ENCODE peak calls at places on chromosomes 11 and 22, in four cellular contexts. E, P, B and G are unnamed samples. For H3K27me3, the result is how much of the 10 kb centered on the place peaks cover.

GRCh38 chr11:38182126-38182907 is 1584.3 kb upstream of the RAG2 start:
- DNase-seq in B (no peak), E (no peak), P (no peak), G (no peak)

GRCh38 chr22:47151064-47151463 is 388.6 kb downstream of the TBC1D22A start:
- DNase-seq in E (no peak), B (no peak), P (no peak), G (no peak)

GRCh38 chr11:69335461-69336386 is 41.8 kb downstream of the MYEOV start:
- DNase-seq in E (no peak), P (no peak), B (no peak), G (no peak)

GRCh38 chr22:17918840-17919239 is 105.5 kb downstream of the MICAL3 start:
- DNase-seq in P (no peak), E (no peak), B (no peak), G (no peak)

GRCh38 chr11:2302844-2303626 is 1.2 kb downstream of the TSPAN32 start:
- DNase-seq in P (no peak), B (peak), E (peak), G (peak)

GRCh38 chr11:2135648-2136201 is 3.5 kb downstream of the IGF2 start:
- DNase-seq in B (no peak), P (no peak), E (no peak), G (peak)

GRCh38 chr11:34343153-34343552 is 14.7 kb downstream of the ABTB2 start:
- DNase-seq in E (no peak), B (no peak), P (no peak), G (no peak)

GRCh38 chr11:64566042-64566914 is 24.7 kb upstream of the SLC22A12 start:
- DNase-seq in E (peak), B (peak), P (no peak), G (peak)

GRCh38 chr11:9787981-9788521 is 124.2 kb downstream of the SWAP70 start:
- DNase-seq in E (no peak), P (peak), B (no peak), G (no peak)

GRCh38 chr11:88103337-88104206 is 71.7 kb downstream of the RAB38 start:
- DNase-seq in E (peak), P (no peak), B (peak), G (peak)

GRCh38 chr11:2887526-2888195 is 2.1 kb upstream of the CDKN1C start:
- DNase-seq in B (no peak), P (no peak), E (no peak), G (peak)

GRCh38 chr11:105092255-105093239 is 47.0 kb downstream of the CARD18 start:
- DNase-seq in B (no peak), E (no peak), P (no peak), G (no peak)

GRCh38 chr11:83292709-83293435 is 6.7 kb upstream of the CCDC90B start:
- DNase-seq in B (peak), E (peak), P (no peak), G (no peak)

GRCh38 chr22:23169032-23169384 is 11.3 kb upstream of the BCR start:
- DNase-seq in P (no peak), E (no peak), B (no peak), G (no peak)

GRCh38 chr22:32852346-32853251 is 51.1 kb downstream of the TIMP3 start:
- DNase-seq in E (peak), P (peak), B (peak), G (no peak)

DNA sequence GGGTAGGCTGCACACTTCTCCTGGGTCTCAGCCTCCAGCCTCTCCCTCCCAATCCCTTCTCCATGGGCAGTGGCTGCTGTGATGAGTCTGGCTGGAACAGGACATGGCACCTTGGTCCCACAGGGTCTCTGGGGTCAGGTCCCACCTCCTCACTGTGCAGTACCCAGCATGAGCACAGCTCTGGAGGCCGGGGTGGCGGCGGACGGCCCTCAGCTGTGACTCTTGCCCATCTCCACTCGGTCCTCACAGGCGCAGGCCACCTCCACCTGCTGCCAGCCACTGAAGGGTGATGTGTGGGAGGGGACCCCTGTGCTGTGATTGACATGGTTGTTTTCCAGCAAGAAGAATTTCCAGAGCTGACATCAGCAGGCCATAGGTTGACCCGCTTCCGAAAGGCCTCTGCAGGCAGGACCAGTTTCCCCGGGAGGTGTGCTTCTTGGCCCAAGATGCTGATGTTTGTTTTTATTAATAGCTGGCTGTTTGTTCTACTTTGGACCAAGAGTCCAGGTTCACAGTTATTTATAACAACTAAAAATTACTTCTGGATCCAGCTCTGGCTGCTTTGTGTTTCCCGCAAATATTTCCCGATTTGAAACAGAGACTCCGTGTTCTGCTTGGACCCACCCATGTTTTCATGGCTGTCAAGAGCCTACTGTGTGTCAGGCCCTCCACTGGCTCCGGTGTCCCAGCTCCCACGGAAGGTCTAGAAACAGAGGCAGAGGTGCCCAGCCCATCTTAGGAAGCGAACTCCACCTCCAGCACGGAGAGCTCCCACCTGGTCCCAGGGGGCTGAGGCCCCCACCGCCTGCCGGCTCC is 45.7 kb downstream of the SCUBE1 start:
- DNase-seq in P (peak), E (no peak), B (no peak), G (no peak)
- H3K27me3 ChIP-seq in P (under half), E (under half), B (under half), G (under half)

GRCh38 chr11:19715373-19715772 is 2.7 kb downstream of the NAV2 start:
- DNase-seq in E (no peak), B (no peak), P (no peak), G (no peak)
- H3K27me3 ChIP-seq in E (under half), B (under half), P (under half), G (under half)

GRCh38 chr11:45769960-45770359 is 35.0 kb upstream of the SLC35C1 start:
- DNase-seq in E (no peak), P (no peak), B (no peak), G (no peak)
- H3K27me3 ChIP-seq in E (under half), P (under half), B (under half), G (under half)

GRCh38 chr22:49161002-49161850 is 666.4 kb downstream of the BRD1 start:
- DNase-seq in P (no peak), B (no peak), E (no peak), G (no peak)

GRCh38 chr22:49163258-49163959 is 664.3 kb downstream of the BRD1 start:
- DNase-seq in E (no peak), B (no peak), P (no peak), G (no peak)

GRCh38 chr22:49164773-49165320 is 662.8 kb downstream of the BRD1 start:
- DNase-seq in E (no peak), P (no peak), B (no peak), G (peak)

GRCh38 chr22:49163960-49164690 is 663.5 kb downstream of the BRD1 start:
- DNase-seq in P (no peak), E (no peak), B (no peak), G (no peak)

GRCh38 chr22:49162841-49163240 is 664.8 kb downstream of the BRD1 start:
- DNase-seq in P (no peak), E (no peak), B (no peak), G (no peak)
- H3K27me3 ChIP-seq in P (under half), E (under half), B (under half), G (under half)

DNA sequence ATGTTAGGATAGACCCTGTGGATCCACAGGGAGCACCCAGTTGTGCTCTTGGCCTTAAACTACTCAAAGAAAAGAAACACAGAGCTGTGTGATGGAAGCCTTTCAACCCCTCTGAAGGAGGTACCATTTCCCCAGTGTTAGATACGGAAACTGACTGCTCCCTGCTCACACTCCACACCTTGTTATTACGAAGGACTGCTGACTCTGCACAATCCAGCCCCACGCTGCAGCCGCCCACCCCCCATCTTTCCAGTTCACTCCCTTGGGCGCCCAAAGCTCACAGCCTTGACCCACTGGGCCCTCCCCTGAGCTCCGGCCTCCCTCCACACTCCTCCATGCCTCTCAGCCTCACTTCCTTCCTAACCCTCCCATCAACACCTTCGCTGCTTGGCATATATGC is 75.5 kb downstream of the EFCAB6 start:
- DNase-seq in B (no peak), E (no peak), P (no peak), G (no peak)
- H3K27me3 ChIP-seq in B (under half), E (under half), P (under half), G (under half)

DNA sequence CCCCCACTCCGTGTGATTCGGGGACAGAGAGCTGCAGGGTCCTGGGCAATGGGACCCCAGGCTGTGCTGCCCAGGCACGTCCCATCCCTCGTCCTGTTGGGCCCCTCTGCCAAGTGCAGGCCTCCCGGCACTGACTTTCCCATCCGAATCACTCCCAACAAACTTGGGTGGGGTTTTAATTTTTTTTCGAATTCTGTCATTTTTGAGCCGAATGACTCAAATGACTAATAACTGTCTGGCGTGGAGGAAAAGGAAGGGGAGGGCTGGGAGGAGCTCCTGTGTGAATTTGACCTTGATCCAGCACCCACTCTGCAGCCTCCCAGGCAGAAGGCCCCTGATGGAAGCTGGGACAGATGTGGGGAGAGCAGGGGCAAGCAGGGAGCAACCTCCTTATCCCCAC is 1173.2 kb downstream of the BRD1 start:
- DNase-seq in P (no peak), E (no peak), B (no peak), G (no peak)
- H3K27me3 ChIP-seq in P (under half), E (under half), B (under half), G (under half)

DNA sequence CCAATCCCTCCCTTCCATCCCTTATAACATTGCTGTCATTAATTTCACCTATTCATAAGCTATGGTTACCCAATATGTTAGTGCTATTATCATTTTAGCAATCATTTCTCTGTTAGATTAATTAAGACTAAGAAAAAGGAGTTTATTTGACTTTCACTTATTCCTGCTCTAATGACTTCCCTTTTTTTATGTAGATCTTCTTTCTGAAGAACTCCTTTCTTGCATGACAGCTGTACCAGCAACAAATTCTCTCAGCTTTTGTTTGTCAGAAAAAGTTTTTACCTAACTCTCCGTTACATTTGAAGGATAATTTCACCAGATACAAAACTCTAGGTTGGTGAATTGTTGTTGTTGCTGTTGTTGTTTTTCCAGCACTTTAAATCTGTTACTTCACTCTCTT is 28.6 kb upstream of the OR8B8 start:
- DNase-seq in B (no peak), E (no peak), P (no peak), G (no peak)
- H3K27me3 ChIP-seq in B (under half), E (under half), P (under half), G (under half)

GRCh38 chr11:23723861-23724260 is 773.0 kb upstream of the LUZP2 start:
- DNase-seq in E (no peak), P (no peak), B (no peak), G (no peak)
- H3K27me3 ChIP-seq in E (under half), P (under half), B (under half), G (under half)

GRCh38 chr11:129392995-129393394 is 17.3 kb downstream of the BARX2 start:
- DNase-seq in B (no peak), P (no peak), E (no peak), G (no peak)
- H3K27me3 ChIP-seq in B (half or more), P (under half), E (under half), G (under half)

DNA sequence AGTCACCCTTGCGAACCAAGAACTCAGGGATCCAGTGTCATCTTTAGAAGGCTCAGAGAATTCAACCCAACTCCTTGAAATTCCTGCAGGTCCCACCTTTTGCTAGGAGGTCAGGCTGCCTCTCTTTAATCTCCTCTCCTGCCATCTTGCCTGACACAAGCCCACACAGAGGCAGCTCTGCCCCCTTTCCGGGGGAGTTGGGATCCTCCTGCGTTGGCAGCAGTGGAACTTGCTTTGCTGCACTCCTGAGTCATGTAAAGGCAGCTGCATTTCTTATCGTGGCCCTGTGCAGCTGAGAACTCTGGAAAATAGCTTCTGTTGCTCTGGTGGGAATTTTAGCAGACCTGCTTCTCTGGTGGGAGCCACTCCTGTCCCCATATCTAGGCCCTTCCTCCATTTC is 142.3 kb upstream of the TBCEL start:
- DNase-seq in B (no peak), E (no peak), P (no peak), G (no peak)
- H3K27me3 ChIP-seq in B (under half), E (under half), P (under half), G (under half)